ENCODE peak calls at places on chromosome 14, in ten cellular contexts. K is lower lobe of right lung; G is GOT3; I is NCI-H1417; T is dermis microvascular lymphatic vessel endothelial cell; M is IMR-90; Y is choroid plexus epithelial cell; W is stimulated activated CD8-positive, alpha-beta memory T cell treated with anti-CD3 and anti-CD28 coated beads, Interleukin-4, amount 100 ng/mL, for 1 hour; L is A673; B is stimulated activated CD4-positive, alpha-beta T cell treated with anti-CD3 and anti-CD28 coated beads, Interleukin-1b, Interleukin-23, amount 100 ng/mL, for 1 hour. P is an unnamed sample.

GRCh38 chr14:65259000-65259399 is 153.5 kb upstream of the FUT8 start:
- DNase-seq in B (no peak), T (no peak), W (no peak), K (no peak), I (no peak), M (no peak), L (no peak), G (no peak), Y (no peak), P (no peak)

GRCh38 chr14:105147701-105148603 is 20.6 kb downstream of the JAG2 start:
- DNase-seq in B (no peak), T (no peak), L (no peak), W (no peak), I (no peak), M (no peak), K (peak; percentile 42), G (no peak), Y (no peak), P (no peak)

GRCh38 chr14:103056322-103057027 is 874 bp downstream of the CDC42BPB start:
- DNase-seq in K (peak; percentile 81), M (peak; percentile 55), T (peak; percentile 93), G (no peak), I (peak; percentile 67), B (no peak), Y (peak; percentile 57), W (no peak), L (peak; percentile 92), P (no peak)

GRCh38 chr14:91681893-91682563 is 49.9 kb downstream of the CATSPERB start:
- DNase-seq in Y (no peak), I (no peak), B (no peak), K (no peak), M (no peak), T (no peak), L (no peak), G (no peak), W (no peak), P (no peak)

GRCh38 chr14:77063581-77064289 is 34.3 kb upstream of the CIPC start:
- DNase-seq in I (no peak), M (peak; percentile 83), W (no peak), Y (peak; percentile 61), T (no peak), B (no peak), G (no peak), K (no peak), L (no peak), P (no peak)

GRCh38 chr14:26394114-26394855 is 203.5 kb downstream of the NOVA1 start:
- DNase-seq in K (no peak), W (no peak), Y (peak; percentile 48), T (no peak), I (peak; percentile 99), M (peak; percentile 12), L (peak; percentile 33), B (no peak), G (no peak), P (peak; percentile 60)

GRCh38 chr14:19974844-19975243 is 547 bp upstream of the OR4K15 start:
- DNase-seq in G (no peak), M (no peak), B (no peak), W (no peak), Y (no peak), L (no peak), T (no peak), I (no peak), K (no peak), P (no peak)

GRCh38 chr14:103204852-103205540 is 81.7 kb downstream of the TNFAIP2 start:
- DNase-seq in M (peak; percentile 28), L (no peak), Y (peak; percentile 22), I (no peak), W (no peak), K (no peak), B (no peak), G (no peak), T (peak; percentile 16), P (no peak)

GRCh38 chr14:50736932-50737419 is 68.9 kb upstream of the SAV1 start:
- DNase-seq in I (no peak), K (no peak), Y (no peak), T (no peak), W (peak; percentile 3), G (no peak), M (no peak), L (peak; percentile 4), B (no peak), P (no peak)

GRCh38 chr14:105249175-105250007 is 1.1 kb downstream of the BTBD6 start:
- DNase-seq in G (no peak), I (peak; percentile 55), B (no peak), Y (peak; percentile 50), T (peak; percentile 40), L (peak; percentile 36), K (peak; percentile 57), M (peak; percentile 26), W (no peak), P (no peak)

GRCh38 chr14:95507701-95508103 is 8.7 kb downstream of the SYNE3 start:
- DNase-seq in M (peak; percentile 75), G (no peak), B (no peak), Y (peak; percentile 60), I (no peak), K (no peak), W (no peak), L (no peak), T (peak; percentile 87), P (no peak)

GRCh38 chr14:76644875-76645518 is 116.3 kb upstream of the VASH1 start:
- DNase-seq in B (no peak), W (no peak), I (peak; percentile 72), Y (peak; percentile 65), G (no peak), M (peak; percentile 12), T (peak; percentile 52), K (no peak), L (peak; percentile 77), P (peak; percentile 49)

GRCh38 chr14:38285962-38286361 is 30.1 kb upstream of the CLEC14A start:
- DNase-seq in M (no peak), Y (no peak), I (peak; percentile 13), K (no peak), G (no peak), L (no peak), W (no peak), B (no peak), T (peak; percentile 90), P (no peak)

P was measured in pons.